ENCODE peak calls at places on chromosomes 4 and X, in six cellular contexts. M, T, H, Y, X and Q are unnamed samples.

GRCh38 chr4:7279902-7280301 is 87.6 kb downstream of the SORCS2 start:
- DNase-seq in M (no peak), T (no peak), H (no peak), Y (no peak), X (no peak), Q (no peak)

GRCh38 chr4:24770111-24770584 is 25.2 kb upstream of the SOD3 start:
- DNase-seq in M (no peak), T (no peak), H (no peak), Y (peak; percentile 84), X (peak; percentile 24), Q (no peak)

GRCh38 chr4:10106421-10107039 is 10.1 kb downstream of the WDR1 start:
- DNase-seq in M (peak; percentile 68), T (peak; percentile 83), H (peak; percentile 71), Y (peak; percentile 95), X (no peak), Q (peak; percentile 43)

GRCh38 chrX:104351173-104351769 is 96.5 kb upstream of the ESX1 start:
- DNase-seq in M (no peak), T (no peak), H (no peak), Y (peak; percentile 86), X (no peak), Q (no peak)

GRCh38 chrX:116232833-116233232 is 62.3 kb downstream of the AGTR2 start:
- DNase-seq in M (no peak), T (no peak), H (no peak), Y (peak; percentile 66), X (no peak), Q (no peak)

GRCh38 chrX:15579778-15580747 is 20.7 kb downstream of the ACE2 start:
- DNase-seq in M (no peak), T (peak; percentile 27), H (no peak), Y (peak; percentile 1), X (peak; percentile 11), Q (peak; percentile 5)

GRCh38 chrX:85922821-85923220 is 124.5 kb downstream of the CHM start:
- DNase-seq in M (no peak), T (no peak), H (no peak), Y (peak; percentile 49), X (no peak), Q (no peak)

GRCh38 chr4:153005914-153006381 is 69.8 kb downstream of the FHDC1 start:
- DNase-seq in M (no peak), T (no peak), H (no peak), Y (no peak), X (no peak), Q (no peak)

GRCh38 chr4:73917081-73917501 is 47.9 kb downstream of the CXCL1 start:
- DNase-seq in M (no peak), T (no peak), H (no peak), Y (peak; percentile 98), X (no peak), Q (no peak)

GRCh38 chrX:134603806-134604700 is 54.2 kb downstream of the PLAC1 start:
- DNase-seq in M (no peak), T (peak; percentile 21), H (no peak), Y (peak; percentile 60), X (no peak), Q (no peak)

GRCh38 chr4:176755624-176756023 is 37.1 kb downstream of the VEGFC start:
- DNase-seq in M (no peak), T (no peak), H (no peak), Y (no peak), X (no peak), Q (no peak)

GRCh38 chr4:23930750-23931488 is 41.1 kb upstream of the PPARGC1A start:
- DNase-seq in M (no peak), T (no peak), H (peak; percentile 63), Y (peak; percentile 15), X (peak; percentile 10), Q (peak; percentile 98)

GRCh38 chr4:53804719-53805118 is 213.4 kb upstream of the LNX1 start:
- DNase-seq in M (no peak), T (no peak), H (peak; percentile 46), Y (no peak), X (peak; percentile 18), Q (peak; percentile 19)

GRCh38 chr4:118813561-118813960 is 22.4 kb downstream of the SEC24D start:
- DNase-seq in M (no peak), T (no peak), H (no peak), Y (no peak), X (no peak), Q (no peak)

GRCh38 chr4:118811832-118812231 is 24.1 kb downstream of the SEC24D start:
- DNase-seq in M (no peak), T (no peak), H (no peak), Y (no peak), X (no peak), Q (no peak)

GRCh38 chr4:118814054-118814453 is 21.9 kb downstream of the SEC24D start:
- DNase-seq in M (no peak), T (no peak), H (no peak), Y (no peak), X (no peak), Q (no peak)

GRCh38 chr4:118807659-118808058 is 28.3 kb downstream of the SEC24D start:
- DNase-seq in M (no peak), T (no peak), H (no peak), Y (no peak), X (no peak), Q (no peak)

DNA sequence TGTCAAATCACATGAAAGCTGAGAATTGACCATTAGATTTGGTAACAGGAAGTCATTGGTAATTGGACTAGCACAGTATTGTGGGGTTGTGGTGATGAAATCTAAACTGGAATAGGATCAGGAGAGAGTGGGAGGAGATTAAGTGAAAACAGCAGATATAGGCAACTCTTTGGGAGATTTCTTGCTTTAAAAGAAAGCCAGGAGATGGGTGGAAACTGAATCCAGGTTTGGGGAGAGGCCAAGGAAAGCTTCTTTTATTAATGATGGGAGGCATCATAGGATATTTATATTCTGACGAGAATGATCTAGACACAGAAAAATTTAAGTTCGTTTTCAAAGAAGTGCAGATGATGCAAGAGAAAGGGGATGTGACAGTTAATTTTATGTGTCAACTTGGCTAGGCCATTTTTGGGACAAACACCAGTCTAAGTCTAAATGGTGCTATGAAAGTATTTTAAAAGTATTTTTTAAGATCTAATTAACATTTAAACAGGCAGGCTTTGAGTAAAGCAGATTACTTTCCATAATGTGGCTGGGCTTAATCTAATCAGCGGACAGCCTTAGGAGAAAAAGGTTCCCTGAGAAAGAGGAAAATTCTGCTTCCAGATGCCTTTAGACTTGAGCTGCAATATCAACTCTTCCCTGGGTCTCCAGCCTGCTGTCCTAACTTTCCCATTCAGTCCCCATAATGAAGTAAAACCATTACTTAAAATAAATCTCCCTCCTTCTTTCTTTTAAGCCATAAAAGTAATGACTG is 24.7 kb downstream of the SEC24D start:
- DNase-seq in M (no peak), T (no peak), H (no peak), Y (peak; percentile 59), X (no peak), Q (no peak)
- H3K27ac ChIP-seq in M (no peak overlapping the region), T (no peak overlapping the region), H (no peak overlapping the region), Y (no peak overlapping the region), X (no peak overlapping the region), Q (no peak overlapping the region)

DNA sequence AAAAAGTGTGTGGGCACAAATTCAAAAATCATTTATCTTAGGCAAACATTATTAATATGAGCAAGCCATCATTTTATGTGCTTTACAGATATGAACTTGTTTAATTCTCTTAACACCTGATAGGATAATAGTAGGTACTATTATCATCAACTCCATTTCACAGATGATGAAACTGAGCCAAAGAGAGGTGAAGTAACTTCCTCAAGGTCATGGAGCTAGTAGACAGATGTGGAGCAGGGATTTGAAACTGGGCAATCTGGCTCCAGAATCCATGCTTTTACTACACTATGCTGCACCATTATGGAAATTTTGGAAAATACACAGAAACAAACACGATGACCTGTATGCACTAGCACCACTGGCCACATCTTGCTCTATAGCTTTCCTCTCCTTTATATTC is 1.0 kb upstream of the PIN4 start:
- DNase-seq in M (no peak), T (no peak), H (no peak), Y (no peak), X (no peak), Q (no peak)
- H3K27ac ChIP-seq in M (peak overlapping the region; percentile 61), T (peak overlapping the region; percentile 71), H (peak overlapping the region; percentile 88), Y (no peak overlapping the region), X (no peak overlapping the region), Q (peak overlapping the region; percentile 77)

DNA sequence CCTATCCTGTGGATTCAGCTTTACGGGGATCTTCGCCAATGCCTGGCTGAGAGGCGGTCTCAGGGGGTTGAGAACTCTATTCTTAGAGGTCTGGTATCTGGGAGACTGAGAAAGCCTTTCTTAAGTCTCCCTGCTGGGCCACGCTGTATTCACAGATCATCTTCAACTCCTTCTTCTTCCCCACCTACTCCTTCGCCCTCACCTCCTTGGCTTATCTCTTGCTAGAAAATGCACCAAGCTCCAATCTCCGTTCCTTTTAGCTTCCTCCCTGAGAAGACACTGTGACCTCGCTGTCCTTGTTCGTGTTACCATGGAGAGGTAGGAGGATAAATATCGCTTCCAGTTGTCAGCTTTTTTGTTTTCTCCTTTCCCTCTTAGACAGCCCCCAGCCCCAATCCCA is 450 bp upstream of the KLF8 start:
- DNase-seq in M (no peak), T (no peak), H (no peak), Y (no peak), X (peak; percentile 50), Q (no peak)
- H3K27ac ChIP-seq in M (no peak overlapping the region), T (peak overlapping the region; percentile 80), H (peak overlapping the region; percentile 61), Y (no peak overlapping the region), X (no peak overlapping the region), Q (no peak overlapping the region)

DNA sequence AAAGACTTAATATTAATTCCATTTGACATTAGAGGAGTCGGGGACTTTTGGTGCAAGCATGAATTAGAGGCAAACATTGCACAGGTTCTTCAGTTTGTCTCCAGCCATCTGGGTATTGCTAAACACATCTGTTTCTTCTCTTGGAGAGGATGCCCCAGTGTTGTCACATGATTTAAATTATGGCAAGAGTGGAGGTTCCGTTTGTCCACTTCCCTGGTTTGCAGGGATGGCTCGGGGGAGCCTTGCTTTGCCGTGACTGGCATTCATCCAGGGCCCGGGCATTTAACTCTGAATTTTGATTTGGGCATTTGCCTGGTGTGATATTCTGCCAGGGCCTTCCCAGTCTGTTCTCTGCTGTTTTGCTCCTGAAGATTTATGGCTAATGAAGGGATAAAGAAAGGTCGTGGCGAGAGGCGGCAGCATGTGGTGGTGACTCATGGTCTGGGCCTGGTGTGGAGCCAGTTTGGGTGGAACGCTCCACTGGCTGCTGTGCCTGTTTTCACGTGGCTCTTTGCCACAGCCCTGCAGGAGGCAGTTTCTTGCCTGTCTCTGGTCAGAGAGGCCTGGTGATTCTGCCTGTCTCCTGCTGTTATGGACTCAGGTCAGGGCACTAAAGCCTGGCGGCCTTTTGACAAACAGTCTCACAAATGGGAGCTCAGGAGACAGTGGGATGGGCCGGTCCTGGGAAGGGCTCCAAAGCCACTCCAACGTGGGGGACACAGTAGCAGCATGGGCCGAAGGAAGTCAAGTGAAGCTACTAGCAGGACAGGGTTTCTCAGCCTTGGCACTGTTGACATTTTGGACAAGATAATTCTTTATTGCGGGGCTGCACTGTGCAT is 99.4 kb upstream of the PGRMC2 start:
- DNase-seq in M (no peak), T (peak; percentile 96), H (peak; percentile 85), Y (peak; percentile 99), X (no peak), Q (peak; percentile 97)
- H3K27ac ChIP-seq in M (no peak overlapping the region), T (peak overlapping the region; percentile 73), H (peak overlapping the region; percentile 13), Y (peak overlapping the region; percentile 91), X (no peak overlapping the region), Q (peak overlapping the region; percentile 94)

GRCh38 chr4:71498002-71498401 is 159.2 kb downstream of the SLC4A4 start:
- DNase-seq in M (no peak), T (no peak), H (no peak), Y (peak; percentile 73), X (no peak), Q (no peak)

GRCh38 chr4:71494539-71494938 is 155.7 kb downstream of the SLC4A4 start:
- DNase-seq in M (no peak), T (no peak), H (no peak), Y (no peak), X (no peak), Q (no peak)

GRCh38 chr4:71498624-71499023 is 159.8 kb downstream of the SLC4A4 start:
- DNase-seq in M (no peak), T (no peak), H (no peak), Y (peak; percentile 61), X (no peak), Q (no peak)

GRCh38 chr4:71497078-71497477 is 158.3 kb downstream of the SLC4A4 start:
- DNase-seq in M (no peak), T (no peak), H (no peak), Y (no peak), X (no peak), Q (no peak)

GRCh38 chr4:71495454-71495853 is 156.6 kb downstream of the SLC4A4 start:
- DNase-seq in M (no peak), T (no peak), H (no peak), Y (no peak), X (no peak), Q (no peak)
- H3K27ac ChIP-seq in M (no peak overlapping the region), T (no peak overlapping the region), H (no peak overlapping the region), Y (no peak overlapping the region), X (no peak overlapping the region), Q (no peak overlapping the region)